ENCODE peak calls at places on chromosomes 11 and 22, in five cellular contexts. R is HepG2, P is H1, K is K562, O is GM12878. Q is an unnamed sample.
A peak's percentile ranks its signal among the peaks of the same experiment; 100 is the strongest.

GRCh38 chr11:114036156-114036811 is 23.2 kb upstream of the ZBTB16 start:
- DNase-seq in R (peak; percentile 60), P (peak; percentile 86), K (peak; percentile 71), O (no peak), Q (peak; percentile 90)

GRCh38 chr11:76752321-76753175 is 30.6 kb upstream of the TSKU start:
- DNase-seq in R (no peak), P (no peak), K (no peak), O (no peak), Q (peak; percentile 31)

GRCh38 chr22:20198527-20199319 is 47.9 kb upstream of the CCDC188 start:
- DNase-seq in R (no peak), P (no peak), K (no peak), O (no peak), Q (no peak)

GRCh38 chr11:82927264-82927880 is 25.8 kb downstream of the DDIAS start:
- DNase-seq in R (peak; percentile 43), P (no peak), K (peak; percentile 47), O (no peak), Q (peak; percentile 54)

GRCh38 chr22:24683671-24684070 is 80.7 kb downstream of the GGT1 start:
- DNase-seq in R (no peak), P (no peak), K (no peak), O (no peak), Q (no peak)

GRCh38 chr11:27401760-27402316 is 38.8 kb upstream of the CCDC34 start:
- DNase-seq in R (peak; percentile 85), P (no peak), K (no peak), O (no peak), Q (no peak)

GRCh38 chr11:116505466-116506247 is 267.1 kb downstream of the BUD13 start:
- DNase-seq in R (no peak), P (no peak), K (no peak), O (no peak), Q (peak; percentile 79)

GRCh38 chr11:85823816-85824215 is 12.9 kb upstream of the SYTL2 start:
- DNase-seq in R (no peak), P (no peak), K (no peak), O (no peak), Q (no peak)

GRCh38 chr11:43735931-43736330 is 55.4 kb downstream of the HSD17B12 start:
- DNase-seq in R (no peak), P (no peak), K (no peak), O (no peak), Q (no peak)

GRCh38 chr11:65204646-65205601 is 23.2 kb downstream of the CAPN1 start:
- DNase-seq in R (peak; percentile 37), P (no peak), K (peak; percentile 85), O (no peak), Q (peak; percentile 92)

GRCh38 chr11:63937713-63938480 is 905 bp upstream of the NAA40 start:
- DNase-seq in R (no peak), P (no peak), K (peak; percentile 59), O (no peak), Q (peak; percentile 50)

GRCh38 chr11:85406841-85407240 is 220.3 kb downstream of the DLG2 start:
- DNase-seq in R (no peak), P (no peak), K (no peak), O (no peak), Q (no peak)

GRCh38 chr22:42924436-42924835 is 67.4 kb upstream of the ARFGAP3 start:
- DNase-seq in R (no peak), P (no peak), K (no peak), O (no peak), Q (no peak)

GRCh38 chr11:115425816-115426215 is 78.4 kb downstream of the CADM1 start:
- DNase-seq in R (no peak), P (no peak), K (no peak), O (no peak), Q (no peak)

GRCh38 chr11:116232364-116232801 is 540.4 kb downstream of the BUD13 start:
- DNase-seq in R (no peak), P (no peak), K (no peak), O (no peak), Q (no peak)

GRCh38 chr11:3178349-3178748 is 13.2 kb upstream of the OSBPL5 start:
- DNase-seq in R (no peak), P (no peak), K (no peak), O (no peak), Q (no peak)

GRCh38 chr11:3223932-3224729 is 5.5 kb upstream of the MRGPRG start:
- DNase-seq in R (no peak), P (no peak), K (no peak), O (no peak), Q (peak; percentile 58)

GRCh38 chr11:58637367-58637766 is 14.9 kb downstream of the CNTF start:
- DNase-seq in R (no peak), P (no peak), K (no peak), O (no peak), Q (no peak)

GRCh38 chr11:47565340-47566165 is at the start of gene PTPMT1:
- DNase-seq in R (peak; percentile 68), P (no peak), K (peak; percentile 85), O (no peak), Q (peak; percentile 94)

GRCh38 chr11:128098840-128099239 is 488.5 kb downstream of the ETS1 start:
- DNase-seq in R (no peak), P (no peak), K (no peak), O (no peak), Q (no peak)

GRCh38 chr11:11876458-11876857 is 34.7 kb downstream of the USP47 start:
- DNase-seq in R (peak; percentile 5), P (no peak), K (peak; percentile 21), O (no peak), Q (no peak)

GRCh38 chr11:12523180-12523924 is 146.0 kb downstream of the PARVA start:
- DNase-seq in R (no peak), P (no peak), K (no peak), O (no peak), Q (peak; percentile 73)

GRCh38 chr11:19326499-19326898 is 85.8 kb upstream of the E2F8 start:
- DNase-seq in R (no peak), P (no peak), K (no peak), O (no peak), Q (no peak)

GRCh38 chr11:114082415-114082748 is 22.9 kb downstream of the ZBTB16 start:
- DNase-seq in R (peak; percentile 39), P (no peak), K (no peak), O (no peak), Q (no peak)

GRCh38 chr11:75625970-75626691 is 42.7 kb downstream of the MAP6 start:
- DNase-seq in R (no peak), P (no peak), K (no peak), O (no peak), Q (no peak)

GRCh38 chr11:112784323-112785073 is 176.7 kb upstream of the NCAM1 start:
- DNase-seq in R (no peak), P (no peak), K (no peak), O (no peak), Q (peak; percentile 84)

GRCh38 chr22:46536559-46537220 is 730 bp downstream of the CELSR1 start:
- DNase-seq in R (no peak), P (no peak), K (no peak), O (no peak), Q (peak; percentile 66)

GRCh38 chr11:15159085-15159484 is 44.4 kb downstream of the INSC start:
- DNase-seq in R (no peak), P (no peak), K (peak; percentile 14), O (no peak), Q (peak; percentile 27)

GRCh38 chr11:43548921-43549320 is 131.6 kb upstream of the HSD17B12 start:
- DNase-seq in R (no peak), P (no peak), K (no peak), O (no peak), Q (no peak)

GRCh38 chr11:91773090-91773489 is 451.5 kb upstream of the FAT3 start:
- DNase-seq in R (no peak), P (peak; percentile 7), K (no peak), O (no peak), Q (no peak)

GRCh38 chr11:92269021-92269420 is 44.4 kb downstream of the FAT3 start:
- DNase-seq in R (peak; percentile 4), P (peak; percentile 9), K (no peak), O (no peak), Q (no peak)

GRCh38 chr22:21761086-21761485 is 25.5 kb upstream of the YPEL1 start:
- DNase-seq in R (no peak), P (no peak), K (no peak), O (no peak), Q (no peak)

GRCh38 chr11:16120008-16120407 is 236.3 kb downstream of the SOX6 start:
- DNase-seq in R (no peak), P (no peak), K (no peak), O (no peak), Q (no peak)

GRCh38 chr11:15507592-15507991 is 392.9 kb downstream of the INSC start:
- DNase-seq in R (no peak), P (no peak), K (no peak), O (no peak), Q (no peak)

GRCh38 chr11:47775240-47775869 is 8.2 kb upstream of the FNBP4 start:
- DNase-seq in R (no peak), P (no peak), K (peak; percentile 22), O (no peak), Q (no peak)

GRCh38 chr22:37777122-37777687 is 30.5 kb upstream of the GCAT start:
- DNase-seq in R (peak; percentile 21), P (no peak), K (peak; percentile 28), O (peak; percentile 74), Q (no peak)

GRCh38 chr22:47292546-47293320 is 530.3 kb downstream of the TBC1D22A start:
- DNase-seq in R (no peak), P (no peak), K (no peak), O (no peak), Q (no peak)

GRCh38 chr22:50297510-50298265 is 9.8 kb downstream of the PLXNB2 start:
- DNase-seq in R (no peak), P (no peak), K (no peak), O (no peak), Q (no peak)
- H3K79me2 ChIP-seq in R (peaks cover 66% of the 10 kb centered on the region), P (peaks cover 37% of the 10 kb centered on the region), K (peaks cover 30% of the 10 kb centered on the region), O (peaks cover 75% of the 10 kb centered on the region), Q (peaks cover 99% of the 10 kb centered on the region)

GRCh38 chr22:39135092-39135896 is 17.2 kb downstream of the CBX7 start:
- DNase-seq in R (peak; percentile 55), P (peak; percentile 50), K (peak; percentile 71), O (no peak), Q (peak; percentile 90)
- TF ChIP-seq GABPA in R (no peak), P (peak; percentile 68), K (no peak), O (no peak), Q (no peak)

GRCh38 chr11:67248653-67249052 is 17.6 kb upstream of the GRK2 start:
- DNase-seq in R (peak; percentile 40), P (no peak), K (no peak), O (no peak), Q (no peak)
- H3K79me2 ChIP-seq in R (peaks cover 6% of the 10 kb centered on the region), P (peaks cover 9% of the 10 kb centered on the region), K (peaks cover 21% of the 10 kb centered on the region), O (peaks cover 16% of the 10 kb centered on the region), Q (peaks cover 25% of the 10 kb centered on the region)

DNA sequence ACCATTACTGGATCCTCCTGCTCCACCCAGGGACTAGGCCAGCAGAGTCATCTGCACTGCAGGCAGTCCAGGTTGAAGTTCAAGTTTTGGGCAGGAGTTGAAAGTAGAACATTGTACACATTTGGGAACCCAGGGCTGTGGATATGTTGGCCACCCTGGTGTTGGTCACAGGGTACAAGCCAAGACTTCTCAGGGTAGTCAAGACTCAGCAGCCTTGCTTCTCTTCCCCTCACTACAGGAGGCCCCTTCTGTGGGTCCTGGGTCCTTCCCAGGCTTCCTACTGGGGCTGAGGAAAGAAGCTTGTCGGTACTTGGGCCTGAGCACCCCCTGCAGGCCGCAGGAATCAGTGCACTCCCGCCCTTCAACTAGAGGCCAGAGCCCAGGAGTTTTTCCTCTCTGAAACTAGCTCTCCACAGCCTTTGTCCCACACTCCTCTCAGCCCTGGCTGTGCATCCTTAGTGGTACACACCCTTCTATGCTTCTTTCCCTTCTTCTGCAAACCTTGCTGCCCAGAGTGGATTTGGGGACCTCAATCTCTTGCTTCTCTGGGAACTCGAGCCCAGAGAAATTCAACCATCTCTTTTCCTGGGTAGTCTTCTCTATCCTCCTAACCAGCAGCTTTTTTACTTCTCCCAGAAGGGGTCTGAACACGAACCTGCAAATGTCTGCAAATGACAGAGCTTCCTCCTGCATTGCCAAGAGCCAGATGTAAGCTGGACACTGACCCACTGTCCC is 2.6 kb upstream of the HPX start:
- DNase-seq in R (peak; percentile 28), P (no peak), K (peak; percentile 77), O (no peak), Q (peak; percentile 78)
- TF ChIP-seq GABPA in R (no peak), P (no peak), K (no peak), O (no peak), Q (no peak)